ENCODE peak calls at places on chromosomes 5 and 9, in seven cellular contexts. C is NCI-H2029; X is Calu3; W is effector memory CD8-positive, alpha-beta T cell; M is A549; D is ovary; O is stomach. G is an unnamed sample.

GRCh38 chr5:19240150-19240549 is 747.9 kb downstream of the CDH18 start:
- DNase-seq in C (no peak), X (no peak), W (no peak), M (no peak), D (no peak), O (no peak), G (no peak)

GRCh38 chr9:92790542-92791527 is 26.2 kb upstream of the BICD2 start:
- DNase-seq in C (peak), X (peak), W (peak), M (peak), D (peak), O (peak), G (peak)

GRCh38 chr9:69134412-69134811 is 39.7 kb upstream of the TJP2 start:
- DNase-seq in C (peak), X (no peak), W (no peak), M (no peak), D (no peak), O (no peak), G (no peak)

GRCh38 chr5:1430121-1430795 is 15.0 kb downstream of the SLC6A3 start:
- DNase-seq in C (no peak), X (no peak), W (no peak), M (no peak), D (no peak), O (peak), G (no peak)

GRCh38 chr5:56350595-56351170 is 117.6 kb upstream of the ANKRD55 start:
- DNase-seq in C (no peak), X (peak), W (no peak), M (peak), D (peak), O (no peak), G (no peak)

GRCh38 chr5:80182802-80183645 is 72.8 kb downstream of the SERINC5 start:
- DNase-seq in C (no peak), X (peak), W (no peak), M (no peak), D (no peak), O (no peak), G (no peak)

GRCh38 chr9:77158772-77159513 is 18.4 kb upstream of the VPS13A start:
- DNase-seq in C (no peak), X (no peak), W (no peak), M (no peak), D (no peak), O (no peak), G (no peak)

GRCh38 chr5:32909207-32909606 is 198.1 kb downstream of the NPR3 start:
- DNase-seq in C (no peak), X (no peak), W (no peak), M (no peak), D (no peak), O (no peak), G (no peak)

GRCh38 chr5:165714594-165714993 is 2209.2 kb downstream of the MAT2B start:
- DNase-seq in C (no peak), X (no peak), W (no peak), M (no peak), D (no peak), O (no peak), G (no peak)

GRCh38 chr5:76256116-76256889 is 146.8 kb upstream of the IQGAP2 start:
- DNase-seq in C (peak), X (peak), W (peak), M (peak), D (peak), O (peak), G (peak)

GRCh38 chr9:125532412-125532811 is 174.6 kb downstream of the MAPKAP1 start:
- DNase-seq in C (no peak), X (no peak), W (no peak), M (no peak), D (no peak), O (no peak), G (no peak)

GRCh38 chr9:95429096-95429495 is 87.7 kb downstream of the PTCH1 start:
- DNase-seq in C (no peak), X (no peak), W (no peak), M (no peak), D (no peak), O (no peak), G (no peak)

GRCh38 chr9:76665458-76665857 is 98.8 kb upstream of the PCA3 start:
- DNase-seq in C (no peak), X (no peak), W (no peak), M (no peak), D (no peak), O (no peak), G (no peak)

GRCh38 chr9:117136461-117136860 is 278.4 kb downstream of the ASTN2 start:
- DNase-seq in C (no peak), X (no peak), W (no peak), M (no peak), D (no peak), O (no peak), G (no peak)

GRCh38 chr9:88741335-88741734 is 206.4 kb downstream of the NXNL2 start:
- DNase-seq in C (no peak), X (no peak), W (no peak), M (no peak), D (no peak), O (no peak), G (no peak)

GRCh38 chr9:569276-569675 is 272.2 kb upstream of the DMRT1 start:
- DNase-seq in C (no peak), X (no peak), W (no peak), M (no peak), D (no peak), O (no peak), G (no peak)

GRCh38 chr5:60810036-60810435 is 34.0 kb downstream of the ELOVL7 start:
- DNase-seq in C (no peak), X (peak), W (no peak), M (no peak), D (no peak), O (no peak), G (no peak)

GRCh38 chr9:87725900-87726709 is at the start of gene CTSL:
- DNase-seq in C (peak), X (peak), W (no peak), M (peak), D (peak), O (peak), G (peak)

GRCh38 chr9:129887210-129888084 is 52.2 kb downstream of the USP20 start:
- DNase-seq in C (no peak), X (no peak), W (peak), M (no peak), D (no peak), O (no peak), G (peak)

GRCh38 chr9:130701059-130702022 is 7.8 kb downstream of the EXOSC2 start:
- DNase-seq in C (peak), X (peak), W (peak), M (peak), D (peak), O (peak), G (peak)

GRCh38 chr9:33263936-33264472 is 504 bp downstream of the BAG1 start:
- DNase-seq in C (no peak), X (no peak), W (peak), M (peak), D (no peak), O (peak), G (no peak)

GRCh38 chr5:140840978-140841962 is at the start of gene PCDHA8:
- DNase-seq in C (peak), X (no peak), W (no peak), M (peak), D (no peak), O (no peak), G (no peak)

GRCh38 chr9:83147487-83148149 is 84.7 kb upstream of the RASEF start:
- DNase-seq in C (no peak), X (peak), W (no peak), M (no peak), D (no peak), O (no peak), G (no peak)

GRCh38 chr9:95491543-95492330 is 25.0 kb downstream of the PTCH1 start:
- DNase-seq in C (no peak), X (no peak), W (no peak), M (no peak), D (no peak), O (no peak), G (peak)

GRCh38 chr9:94928696-94929372 is 202.3 kb downstream of the AOPEP start:
- DNase-seq in C (no peak), X (peak), W (no peak), M (no peak), D (peak), O (no peak), G (no peak)

GRCh38 chr5:95718203-95718602 is 12.9 kb upstream of the RHOBTB3 start:
- DNase-seq in C (no peak), X (no peak), W (no peak), M (no peak), D (no peak), O (no peak), G (peak)

GRCh38 chr9:21831841-21832509 is 29.5 kb downstream of the MTAP start:
- DNase-seq in C (no peak), X (peak), W (no peak), M (peak), D (no peak), O (no peak), G (no peak)

GRCh38 chr9:91929331-91929730 is 20.7 kb downstream of the ROR2 start:
- DNase-seq in C (no peak), X (no peak), W (no peak), M (no peak), D (no peak), O (peak), G (no peak)

GRCh38 chr9:21434202-21435014 is 5.8 kb upstream of the IFNA1 start:
- DNase-seq in C (peak), X (peak), W (peak), M (peak), D (no peak), O (peak), G (peak)

GRCh38 chr5:142441638-142442037 is 116.8 kb upstream of the SPRY4 start:
- DNase-seq in C (no peak), X (no peak), W (no peak), M (no peak), D (no peak), O (no peak), G (no peak)

GRCh38 chr9:87684627-87685204 is 41.2 kb upstream of the CTSL start:
- DNase-seq in C (no peak), X (peak), W (no peak), M (peak), D (peak), O (peak), G (no peak)

GRCh38 chr9:98584059-98584458 is 124.7 kb downstream of the GABBR2 start:
- DNase-seq in C (no peak), X (no peak), W (no peak), M (no peak), D (no peak), O (no peak), G (no peak)

GRCh38 chr9:77455312-77455927 is 192.7 kb downstream of the GNA14 start:
- DNase-seq in C (no peak), X (peak), W (peak), M (peak), D (no peak), O (peak), G (no peak)

GRCh38 chr5:150846651-150847333 is 471 bp downstream of the IRGM start:
- DNase-seq in C (peak), X (peak), W (peak), M (peak), D (peak), O (no peak), G (peak)

GRCh38 chr5:126454081-126454480 is 30.9 kb downstream of the GRAMD2B start:
- DNase-seq in C (no peak), X (no peak), W (no peak), M (no peak), D (no peak), O (no peak), G (no peak)

GRCh38 chr5:64930672-64931318 is 162.1 kb downstream of the CWC27 start:
- DNase-seq in C (no peak), X (no peak), W (no peak), M (no peak), D (no peak), O (no peak), G (no peak)

GRCh38 chr9:135240222-135240621 is 152.8 kb downstream of the OLFM1 start:
- DNase-seq in C (no peak), X (no peak), W (no peak), M (no peak), D (no peak), O (no peak), G (no peak)